ENCODE peak calls at places on chromosomes 3 and 15, in ten cellular contexts. B is A549, E is H1, H is WTC11, J is SK-N-SH, U is endothelial cell of umbilical vein, D is NB4, F is GM12878, V is K562, Q is HepG2. O is an unnamed sample.

GRCh38 chr3:99532246-99532645 is 106.1 kb upstream of the COL8A1 start:
- DNase-seq in U (peak), E (peak), D (peak), J (peak), V (peak), Q (peak), F (no peak), H (peak), B (peak), O (peak)

GRCh38 chr3:111729087-111729846 is 129.8 kb upstream of the PHLDB2 start:
- DNase-seq in F (no peak), J (no peak), V (no peak), B (no peak), D (no peak), H (no peak), U (peak), Q (no peak), E (no peak), O (no peak)

GRCh38 chr15:63815796-63816533 is 17.8 kb downstream of the HERC1 start:
- DNase-seq in D (no peak), U (no peak), E (no peak), V (no peak), H (no peak), B (no peak), Q (no peak), J (no peak), F (no peak), O (no peak)

GRCh38 chr3:196666001-196666867 is 26.7 kb downstream of the NRROS start:
- DNase-seq in D (peak), B (no peak), U (no peak), V (no peak), Q (peak), H (peak), J (no peak), F (no peak), E (peak), O (no peak)

GRCh38 chr15:38683382-38684242 is 119.0 kb upstream of the RASGRP1 start:
- DNase-seq in V (peak), U (peak), B (peak), H (peak), E (peak), F (no peak), Q (peak), D (peak), J (peak), O (peak)

GRCh38 chr3:37800022-37800493 is 61.6 kb upstream of the CTDSPL start:
- DNase-seq in H (no peak), U (no peak), V (no peak), J (no peak), Q (no peak), E (no peak), B (no peak), F (no peak), D (no peak), O (no peak)

GRCh38 chr15:73908030-73908821 is 18.0 kb upstream of the LOXL1 start:
- DNase-seq in B (peak), J (peak), E (peak), H (peak), U (peak), V (peak), Q (peak), F (peak), D (peak), O (peak)

GRCh38 chr3:3705090-3705775 is 94.0 kb upstream of the LRRN1 start:
- DNase-seq in U (no peak), H (no peak), F (no peak), B (no peak), J (no peak), E (peak), D (no peak), Q (no peak), V (no peak), O (no peak)

GRCh38 chr3:192038726-192039125 is 577.8 kb downstream of the PYDC2 start:
- DNase-seq in Q (no peak), E (no peak), D (no peak), B (no peak), H (no peak), V (no peak), F (no peak), J (no peak), U (no peak), O (no peak)

GRCh38 chr15:76501726-76502125 is 165.2 kb downstream of the ISL2 start:
- DNase-seq in J (no peak), D (no peak), U (no peak), B (no peak), V (no peak), Q (no peak), E (no peak), H (no peak), F (no peak), O (no peak)

GRCh38 chr15:75731248-75732100 is 18.8 kb upstream of the CSPG4 start:
- DNase-seq in D (peak), B (no peak), H (peak), E (peak), J (peak), V (peak), U (no peak), F (no peak), Q (no peak), O (no peak)

GRCh38 chr3:64798316-64798715 is 110.5 kb upstream of the ADAMTS9 start:
- DNase-seq in D (no peak), B (no peak), H (no peak), U (no peak), J (no peak), V (no peak), F (no peak), E (no peak), Q (no peak), O (no peak)

GRCh38 chr3:69180869-69181591 is 58.6 kb upstream of the LMOD3 start:
- DNase-seq in V (no peak), J (no peak), D (no peak), Q (peak), U (no peak), F (no peak), B (no peak), E (no peak), H (no peak), O (no peak)

GRCh38 chr3:85571835-85572234 is 613.0 kb downstream of the CADM2 start:
- DNase-seq in D (peak), F (no peak), J (no peak), H (no peak), E (no peak), B (no peak), V (no peak), U (no peak), Q (peak), O (no peak)

GRCh38 chr3:30664449-30664848 is 58.0 kb downstream of the TGFBR2 start:
- DNase-seq in J (no peak), Q (no peak), D (no peak), F (no peak), E (no peak), H (no peak), V (no peak), B (no peak), U (peak), O (no peak)

GRCh38 chr3:28328188-28329151 is 20.1 kb upstream of the ZCWPW2 start:
- DNase-seq in E (no peak), Q (no peak), H (no peak), J (no peak), D (peak), B (no peak), U (peak), V (peak), F (no peak), O (no peak)

GRCh38 chr3:172649987-172650386 is 60.9 kb downstream of the NCEH1 start:
- DNase-seq in U (no peak), V (no peak), B (no peak), F (no peak), H (no peak), Q (no peak), E (no peak), J (no peak), D (no peak), O (no peak)

GRCh38 chr15:71687902-71688508 is 122.3 kb upstream of the NR2E3 start:
- DNase-seq in V (no peak), J (no peak), U (no peak), H (no peak), E (no peak), D (no peak), Q (no peak), F (no peak), B (no peak), O (no peak)

GRCh38 chr15:69337133-69337532 is 38.4 kb downstream of the PAQR5 start:
- DNase-seq in J (no peak), Q (no peak), U (peak), F (no peak), B (no peak), D (no peak), V (no peak), H (no peak), E (no peak), O (peak)

GRCh38 chr3:11991751-11992150 is 12.4 kb upstream of the SYN2 start:
- DNase-seq in B (no peak), J (no peak), V (no peak), H (no peak), F (no peak), Q (no peak), D (no peak), E (no peak), U (no peak), O (no peak)

GRCh38 chr3:31250116-31250813 is 282.5 kb upstream of the STT3B start:
- DNase-seq in U (no peak), J (no peak), Q (no peak), V (no peak), H (no peak), F (no peak), D (peak), B (no peak), E (no peak), O (no peak)

GRCh38 chr3:71581451-71581980 is 2.0 kb downstream of the FOXP1 start:
- DNase-seq in Q (no peak), F (no peak), B (no peak), H (peak), U (peak), V (no peak), E (peak), D (peak), J (peak), O (no peak)

GRCh38 chr3:150351398-150351797 is 56.7 kb upstream of the TSC22D2 start:
- DNase-seq in V (no peak), F (no peak), U (peak), E (no peak), D (no peak), H (no peak), J (no peak), B (no peak), Q (no peak), O (no peak)

GRCh38 chr15:70761931-70762468 is 1.4 kb downstream of the UACA start:
- DNase-seq in J (no peak), E (no peak), D (no peak), V (no peak), U (peak), H (no peak), F (no peak), Q (no peak), B (no peak), O (no peak)

GRCh38 chr3:125128861-125129501 is 73.2 kb upstream of the HEG1 start:
- DNase-seq in E (no peak), F (no peak), V (peak), D (peak), B (no peak), U (no peak), H (no peak), J (no peak), Q (peak), O (no peak)

GRCh38 chr3:22730701-22731100 is 472.4 kb upstream of the UBE2E2 start:
- DNase-seq in J (no peak), V (no peak), U (no peak), H (no peak), F (no peak), E (no peak), B (no peak), D (no peak), Q (no peak), O (no peak)

GRCh38 chr3:187919018-187919417 is 173.8 kb upstream of the BCL6 start:
- DNase-seq in Q (no peak), V (no peak), J (no peak), U (no peak), D (no peak), H (no peak), B (no peak), F (peak), E (no peak), O (no peak)

GRCh38 chr3:129398803-129399144 is 29.7 kb downstream of the EFCAB12 start:
- DNase-seq in F (no peak), U (peak), V (peak), E (no peak), Q (no peak), H (no peak), B (no peak), D (peak), J (peak), O (no peak)

GRCh38 chr3:178684881-178685590 is 148.8 kb downstream of the KCNMB2 start:
- DNase-seq in H (peak), D (peak), J (no peak), V (peak), U (no peak), Q (no peak), B (no peak), E (peak), F (no peak), O (no peak)

GRCh38 chr3:30035935-30036567 is 570.4 kb upstream of the TGFBR2 start:
- DNase-seq in Q (no peak), H (no peak), V (no peak), U (no peak), B (no peak), J (no peak), D (no peak), F (no peak), E (no peak), O (no peak)

GRCh38 chr15:61309236-61310016 is 80.3 kb upstream of the RORA start:
- DNase-seq in B (no peak), V (no peak), H (no peak), U (no peak), Q (no peak), D (no peak), E (no peak), J (no peak), F (no peak), O (no peak)

GRCh38 chr15:61315471-61315870 is 86.4 kb upstream of the RORA start:
- DNase-seq in V (no peak), B (no peak), J (no peak), U (no peak), H (no peak), D (no peak), E (no peak), Q (no peak), F (no peak), O (no peak)

GRCh38 chr15:61318276-61318675 is 89.2 kb upstream of the RORA start:
- DNase-seq in F (no peak), Q (no peak), J (peak), U (no peak), V (no peak), B (no peak), E (no peak), D (no peak), H (no peak), O (no peak)

GRCh38 chr15:61318802-61319201 is 89.7 kb upstream of the RORA start:
- DNase-seq in U (no peak), H (no peak), V (no peak), B (no peak), D (no peak), F (no peak), J (no peak), Q (no peak), E (no peak), O (no peak)

DNA sequence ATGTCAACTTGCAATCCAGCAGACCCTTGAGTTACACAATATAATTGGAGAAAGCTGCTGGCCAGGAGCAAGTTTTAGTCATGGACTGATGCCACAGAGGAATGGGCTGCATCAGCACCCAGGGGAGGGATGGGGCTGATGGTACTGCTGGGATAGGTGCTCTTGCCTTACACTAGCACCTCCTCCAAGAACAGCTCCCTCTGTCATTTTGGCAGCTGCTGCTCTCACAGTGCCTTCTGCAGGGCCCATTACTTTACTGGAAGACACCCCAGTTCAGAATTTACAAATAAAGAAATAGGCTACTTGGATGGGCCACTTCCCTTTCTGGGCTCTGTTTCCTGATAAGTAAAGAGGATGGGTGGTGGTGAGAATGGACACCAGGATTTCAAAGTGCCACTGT is 85.3 kb upstream of the RORA start:
- DNase-seq in J (no peak), D (no peak), H (no peak), E (no peak), U (no peak), F (no peak), Q (no peak), B (no peak), V (no peak), O (no peak)
- TF ChIP-seq MAX in J (no peak), D (no peak), H (no peak), E (no peak), U (no peak), F (no peak), Q (no peak), B (no peak), V (no peak), O (no peak)

GRCh38 chr15:78210349-78210717 is 24.0 kb downstream of the ACSBG1 start:
- DNase-seq in Q (no peak), V (no peak), U (no peak), H (no peak), B (no peak), D (no peak), E (peak), J (no peak), F (no peak), O (no peak)
- TF ChIP-seq MAX in Q (no peak), V (no peak), U (no peak), H (no peak), B (no peak), D (no peak), E (no peak), J (no peak), F (no peak), O (no peak)

GRCh38 chr15:29822100-29822684 is at the start of gene TJP1:
- DNase-seq in B (peak), V (peak), U (peak), F (no peak), E (peak), D (no peak), J (peak), Q (peak), H (peak), O (no peak)
- TF ChIP-seq MAX in B (no peak), V (no peak), U (no peak), F (no peak), E (peak), D (no peak), J (no peak), Q (peak), H (peak), O (no peak)

DNA sequence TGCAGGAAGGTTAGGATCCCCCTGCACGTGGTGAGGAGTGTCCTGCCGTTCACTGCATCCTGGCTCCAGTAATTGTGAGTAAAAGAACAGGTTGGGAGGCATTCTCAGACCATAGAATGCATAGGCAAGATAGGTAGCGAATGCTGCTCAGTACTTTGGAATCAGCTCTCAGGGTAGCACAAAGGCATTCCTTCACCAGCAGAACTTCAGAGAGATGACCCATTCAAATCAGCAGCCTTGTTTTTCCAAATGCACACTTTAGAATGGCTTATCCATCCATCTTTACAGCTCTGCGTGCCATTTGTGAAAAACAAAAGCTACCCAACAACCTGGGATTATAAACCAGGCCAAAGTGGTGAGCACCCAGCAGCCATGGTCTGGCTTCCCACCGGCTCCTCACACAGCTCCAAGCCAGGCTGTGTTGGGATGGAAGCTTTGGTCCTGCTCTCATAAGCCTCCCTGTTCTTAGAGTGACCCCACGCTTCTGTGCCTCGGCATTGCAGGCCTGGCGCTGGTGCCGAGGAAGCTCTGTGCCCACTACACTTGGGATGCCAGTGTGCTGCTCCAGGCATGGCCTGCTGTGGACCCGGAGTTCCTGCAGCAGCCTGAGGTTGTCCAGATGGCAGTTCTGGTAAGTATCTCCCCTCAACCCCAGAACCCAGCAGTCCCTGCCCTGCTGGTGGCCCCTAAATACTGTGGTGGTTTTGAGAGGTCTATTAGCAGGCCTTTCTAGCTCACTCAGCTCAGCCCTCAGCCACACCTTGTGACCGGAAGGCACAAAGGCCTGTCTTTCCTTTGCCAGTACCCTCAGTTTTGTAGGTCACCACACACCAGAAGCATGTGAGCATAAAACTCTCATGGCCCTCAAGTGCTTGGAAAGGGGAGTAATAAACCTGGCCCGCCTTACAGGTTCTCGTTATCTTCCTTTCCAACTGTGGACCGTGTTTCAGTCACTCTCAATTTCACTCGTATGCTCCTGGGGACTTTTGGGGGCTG is 52.9 kb upstream of the LIMD1 start:
- DNase-seq in E (no peak), F (no peak), H (no peak), Q (no peak), B (no peak), V (no peak), D (no peak), J (no peak), U (no peak), O (no peak)
- TF ChIP-seq MAX in E (no peak), F (no peak), H (no peak), Q (no peak), B (no peak), V (no peak), D (no peak), J (no peak), U (no peak), O (no peak)

GRCh38 chr3:49518016-49518415 is 36.3 kb upstream of the BSN start:
- DNase-seq in B (no peak), U (no peak), D (no peak), Q (no peak), V (no peak), E (no peak), J (no peak), H (no peak), F (no peak), O (no peak)
- TF ChIP-seq MAX in B (no peak), U (no peak), D (no peak), Q (no peak), V (no peak), E (no peak), J (no peak), H (no peak), F (no peak), O (no peak)

O was measured in HCT116.